ENCODE peak calls at places on chromosomes 2 and 18, in seven cellular contexts. Y, D, I, A, G, F and J are unnamed samples.

GRCh38 chr18:58863539-58864145 is 1.0 kb upstream of the ZNF532 start:
- DNase-seq in A (no peak), I (peak), F (no peak), G (peak), D (no peak), Y (peak), J (no peak)

GRCh38 chr2:17958486-17959092 is 80.1 kb downstream of the KCNS3 start:
- DNase-seq in F (no peak), G (no peak), D (no peak), I (no peak), A (no peak), Y (no peak), J (no peak)

GRCh38 chr2:97724946-97725688 is 11.7 kb downstream of the ZAP70 start:
- DNase-seq in Y (no peak), I (no peak), G (peak), D (no peak), F (no peak), A (no peak), J (no peak)

GRCh38 chr2:67400560-67401464 is 3.7 kb downstream of the ETAA1 start:
- DNase-seq in I (no peak), F (no peak), A (no peak), D (peak), G (no peak), Y (no peak), J (no peak)

GRCh38 chr2:154912215-154912614 is 213.7 kb downstream of the KCNJ3 start:
- DNase-seq in D (no peak), I (no peak), Y (no peak), A (no peak), F (no peak), G (no peak), J (no peak)

GRCh38 chr2:159399716-159400525 is 113.4 kb upstream of the WDSUB1 start:
- DNase-seq in D (peak), F (no peak), I (no peak), Y (no peak), G (no peak), A (no peak), J (peak)

GRCh38 chr2:147855316-147855715 is 10.5 kb downstream of the ACVR2A start:
- DNase-seq in Y (no peak), F (no peak), I (no peak), D (no peak), A (no peak), G (no peak), J (no peak)

GRCh38 chr2:84314901-84315330 is 144.2 kb downstream of the SUCLG1 start:
- DNase-seq in I (peak), Y (peak), G (peak), F (peak), D (peak), A (peak), J (no peak)

GRCh38 chr2:159090514-159091201 is 122.2 kb downstream of the TANC1 start:
- DNase-seq in Y (no peak), D (peak), I (no peak), A (peak), G (no peak), F (no peak), J (no peak)

GRCh38 chr2:240250985-240251847 is 110.8 kb upstream of the OTOS start:
- DNase-seq in D (peak), G (peak), F (no peak), I (peak), Y (no peak), A (no peak), J (no peak)

GRCh38 chr18:13165636-13166423 is 52.7 kb upstream of the LDLRAD4 start:
- DNase-seq in A (no peak), Y (no peak), I (no peak), D (no peak), F (no peak), G (no peak), J (no peak)

GRCh38 chr2:230160112-230160660 is 59.6 kb downstream of the SP110 start:
- DNase-seq in I (peak), G (peak), D (peak), F (peak), Y (peak), A (peak), J (no peak)

GRCh38 chr18:46054956-46055831 is 16.9 kb downstream of the PSTPIP2 start:
- DNase-seq in Y (no peak), A (no peak), F (no peak), G (no peak), I (peak), D (no peak), J (no peak)

GRCh38 chr18:3230401-3231334 is 10.9 kb upstream of the MYOM1 start:
- DNase-seq in I (peak), Y (no peak), G (no peak), F (no peak), D (peak), A (no peak), J (no peak)

GRCh38 chr2:50951416-50951815 is 80.5 kb downstream of the NRXN1 start:
- DNase-seq in A (no peak), D (peak), I (no peak), Y (no peak), F (no peak), G (no peak), J (no peak)

GRCh38 chr2:17658251-17658843 is 95.3 kb downstream of the SMC6 start:
- DNase-seq in D (peak), G (no peak), Y (no peak), F (no peak), I (no peak), A (no peak), J (no peak)

GRCh38 chr2:105950521-105951389 is 206.0 kb downstream of the NCK2 start:
- DNase-seq in Y (no peak), D (no peak), A (no peak), F (no peak), I (no peak), G (no peak), J (no peak)

GRCh38 chr2:186546842-186547241 is 43.0 kb upstream of the ITGAV start:
- DNase-seq in D (peak), A (no peak), G (no peak), I (no peak), Y (no peak), F (no peak), J (no peak)

GRCh38 chr2:119455066-119455718 is 23.5 kb downstream of the TMEM37 start:
- DNase-seq in Y (no peak), A (no peak), I (no peak), G (peak), F (no peak), D (no peak), J (no peak)

GRCh38 chr2:29789884-29790485 is 131.4 kb downstream of the ALK start:
- DNase-seq in Y (no peak), F (no peak), A (no peak), I (no peak), G (no peak), D (no peak), J (no peak)

GRCh38 chr2:190789074-190790004 is 91.3 kb upstream of the GLS start:
- DNase-seq in I (no peak), A (no peak), G (no peak), F (no peak), D (no peak), Y (no peak), J (no peak)

GRCh38 chr2:38502107-38502506 is 100.6 kb downstream of the HNRNPLL start:
- DNase-seq in D (no peak), A (no peak), I (no peak), F (no peak), G (no peak), Y (no peak), J (no peak)

GRCh38 chr2:116510117-116510671 is 1304.3 kb upstream of the DDX18 start:
- DNase-seq in Y (peak), D (no peak), A (no peak), F (peak), I (no peak), G (no peak), J (no peak)

GRCh38 chr2:189393440-189394111 is 47.7 kb upstream of the WDR75 start:
- DNase-seq in G (no peak), I (peak), A (no peak), Y (no peak), D (peak), F (no peak), J (peak)

GRCh38 chr2:136024616-136025015 is 39.2 kb upstream of the DARS1 start:
- DNase-seq in I (no peak), A (no peak), Y (no peak), D (no peak), G (no peak), F (no peak), J (no peak)

GRCh38 chr2:121197369-121198091 is 87.5 kb downstream of the TFCP2L1 start:
- DNase-seq in Y (no peak), F (no peak), A (no peak), G (peak), I (peak), D (peak), J (peak)

GRCh38 chr2:95274291-95275150 is at the start of gene PROM2:
- DNase-seq in F (peak), I (no peak), A (no peak), G (peak), D (no peak), Y (no peak), J (no peak)

GRCh38 chr2:166867874-166868514 is 20.3 kb upstream of the XIRP2 start:
- DNase-seq in D (no peak), Y (no peak), G (no peak), I (no peak), A (no peak), F (no peak), J (no peak)

GRCh38 chr2:84441036-84441435 is 18.0 kb downstream of the SUCLG1 start:
- DNase-seq in A (no peak), D (no peak), G (no peak), F (no peak), I (no peak), Y (no peak), J (no peak)

GRCh38 chr2:221314786-221315185 is 257.3 kb downstream of the EPHA4 start:
- DNase-seq in D (no peak), A (no peak), F (no peak), G (no peak), Y (no peak), I (no peak), J (no peak)

GRCh38 chr2:48532174-48532573 is 2.2 kb downstream of the STON1 start:
- DNase-seq in Y (no peak), A (no peak), I (no peak), F (no peak), G (no peak), D (no peak), J (no peak)
- H3K4me3 ChIP-seq in Y (no peak), A (no peak), I (no peak), F (no peak), G (peak), D (no peak), J (no peak)

GRCh38 chr18:76521367-76521766 is 26.3 kb upstream of the ZNF516 start:
- DNase-seq in A (no peak), F (no peak), Y (no peak), G (no peak), D (no peak), I (no peak), J (no peak)

GRCh38 chr18:76524900-76525698 is 30.1 kb upstream of the ZNF516 start:
- DNase-seq in G (no peak), A (no peak), D (peak), F (no peak), I (no peak), Y (no peak), J (peak)

GRCh38 chr18:76522551-76522950 is 27.5 kb upstream of the ZNF516 start:
- DNase-seq in A (no peak), I (no peak), Y (no peak), D (no peak), G (no peak), F (no peak), J (no peak)

GRCh38 chr18:76522104-76522503 is 27.1 kb upstream of the ZNF516 start:
- DNase-seq in A (no peak), I (no peak), Y (no peak), D (no peak), G (peak), F (no peak), J (no peak)

GRCh38 chr18:76524477-76524876 is 29.4 kb upstream of the ZNF516 start:
- DNase-seq in F (no peak), Y (no peak), A (no peak), I (no peak), D (no peak), G (no peak), J (no peak)
- H3K4me3 ChIP-seq in F (no peak), Y (no peak), A (no peak), I (no peak), D (no peak), G (no peak), J (peak)

GRCh38 chr18:50747849-50748242 is 72.0 kb downstream of the MRO start:
- DNase-seq in G (no peak), I (no peak), Y (no peak), F (no peak), D (no peak), A (no peak), J (no peak)
- H3K4me3 ChIP-seq in G (no peak), I (no peak), Y (no peak), F (no peak), D (no peak), A (no peak), J (no peak)

GRCh38 chr2:181308731-181309130 is 148.5 kb upstream of the ITGA4 start:
- DNase-seq in I (no peak), D (no peak), Y (no peak), F (no peak), A (no peak), G (no peak), J (no peak)

GRCh38 chr2:181305151-181306123 is 151.7 kb upstream of the ITGA4 start:
- DNase-seq in Y (peak), G (peak), A (peak), F (no peak), D (peak), I (no peak), J (no peak)

GRCh38 chr2:181307203-181307991 is 149.8 kb upstream of the ITGA4 start:
- DNase-seq in Y (peak), A (no peak), F (no peak), D (no peak), G (peak), I (no peak), J (no peak)

GRCh38 chr2:181309161-181309560 is 148.0 kb upstream of the ITGA4 start:
- DNase-seq in A (no peak), F (no peak), G (no peak), Y (peak), I (no peak), D (no peak), J (no peak)

DNA sequence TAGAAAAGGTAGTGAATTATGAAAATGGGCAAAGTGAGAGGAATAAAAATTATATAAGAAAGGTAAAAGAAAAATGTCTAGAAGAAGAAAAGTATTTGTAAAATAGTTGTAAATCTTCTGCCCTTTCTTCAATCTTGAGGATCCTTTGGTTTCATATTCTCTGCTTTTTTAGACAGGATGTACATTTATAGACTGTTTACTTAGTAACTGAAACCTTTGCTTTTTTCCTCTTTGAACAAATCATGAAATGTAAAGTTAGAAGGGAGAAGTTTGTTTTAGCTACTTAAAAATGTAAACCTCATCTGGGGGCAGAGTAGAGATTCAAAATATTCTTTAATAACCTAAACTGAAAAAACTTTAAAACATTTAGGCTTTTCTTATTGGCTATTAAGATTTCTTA is 150.4 kb upstream of the ITGA4 start:
- DNase-seq in D (no peak), G (no peak), I (no peak), Y (peak), A (no peak), F (no peak), J (no peak)
- H3K4me3 ChIP-seq in D (no peak), G (no peak), I (no peak), Y (peak), A (no peak), F (no peak), J (no peak)

GRCh38 chr2:68721482-68722071 is 13.0 kb upstream of the ARHGAP25 start:
- DNase-seq in Y (peak), F (no peak), G (no peak), A (peak), I (no peak), D (no peak), J (no peak)
- H3K4me3 ChIP-seq in Y (peak), F (no peak), G (peak), A (no peak), I (no peak), D (no peak), J (no peak)

GRCh38 chr2:69952336-69953115 is 8.9 kb downstream of the ASPRV1 start:
- DNase-seq in I (no peak), F (no peak), G (no peak), A (no peak), Y (no peak), D (no peak), J (no peak)
- H3K4me3 ChIP-seq in I (no peak), F (no peak), G (peak), A (no peak), Y (no peak), D (no peak), J (no peak)

GRCh38 chr18:74146756-74147155 is 878 bp downstream of the FBXO15 start:
- DNase-seq in D (no peak), Y (no peak), G (no peak), I (no peak), F (no peak), A (no peak), J (no peak)
- H3K4me3 ChIP-seq in D (no peak), Y (peak), G (peak), I (peak), F (no peak), A (peak), J (peak)